ENCODE peak calls at places on chromosomes 11 and 22, in ten cellular contexts. U is SJSA1; Q is hepatic stellate cell; X is GM23248; E is stimulated activated naive B cell treated with anti-CD40 and anti-IgM and Interleukin-4, amounts not matched to agents 10 μg/mL and 1 μg/mL and 100 μg/mL, for 72 hours; W is effector CD4-positive, alpha-beta T cell; N is NCI-H510A treated with DMSO at 0.1 percent for 48 hours; P is RWPE1; S is PC-3; D is OCI-LY7. F is an unnamed sample.

GRCh38 chr11:90884181-90884580 is 661.3 kb upstream of the CHORDC1 start:
- DNase-seq in U (no peak), Q (no peak), X (no peak), E (no peak), W (no peak), N (no peak), P (no peak), S (no peak), D (no peak), F (no peak)

GRCh38 chr22:42881982-42882656 is 25.0 kb upstream of the ARFGAP3 start:
- DNase-seq in U (no peak), Q (no peak), X (no peak), E (no peak), W (no peak), N (no peak), P (no peak), S (no peak), D (peak), F (peak)

GRCh38 chr22:30566125-30566524 is 8.3 kb downstream of the GAL3ST1 start:
- DNase-seq in U (no peak), Q (no peak), X (no peak), E (no peak), W (no peak), N (no peak), P (no peak), S (peak), D (no peak), F (no peak)

GRCh38 chr11:3228445-3228829 is 3.8 kb downstream of the MRGPRE start:
- DNase-seq in U (no peak), Q (no peak), X (no peak), E (no peak), W (no peak), N (no peak), P (no peak), S (no peak), D (no peak), F (no peak)

GRCh38 chr11:88208742-88209141 is 33.5 kb upstream of the RAB38 start:
- DNase-seq in U (no peak), Q (no peak), X (peak), E (no peak), W (no peak), N (no peak), P (no peak), S (no peak), D (no peak), F (no peak)

GRCh38 chr11:61532136-61533038 is 23.8 kb downstream of the LRRC10B start:
- DNase-seq in U (no peak), Q (peak), X (peak), E (no peak), W (peak), N (peak), P (peak), S (peak), D (peak), F (peak)

GRCh38 chr22:26748845-26749244 is 91.5 kb downstream of the MIAT start:
- DNase-seq in U (no peak), Q (no peak), X (peak), E (no peak), W (no peak), N (no peak), P (no peak), S (no peak), D (no peak), F (no peak)

GRCh38 chr11:111652184-111652583 is 49.9 kb downstream of the SIK2 start:
- DNase-seq in U (no peak), Q (peak), X (no peak), E (no peak), W (no peak), N (no peak), P (no peak), S (no peak), D (no peak), F (no peak)

GRCh38 chr11:107550304-107550703 is 15.2 kb downstream of the ALKBH8 start:
- DNase-seq in U (no peak), Q (no peak), X (no peak), E (no peak), W (no peak), N (no peak), P (no peak), S (no peak), D (no peak), F (no peak)

GRCh38 chr11:75667831-75668507 is 869 bp downstream of the MAP6 start:
- DNase-seq in U (no peak), Q (peak), X (peak), E (peak), W (no peak), N (peak), P (peak), S (peak), D (no peak), F (peak)

GRCh38 chr11:99920956-99921355 is 766.1 kb upstream of the ARHGAP42 start:
- DNase-seq in U (no peak), Q (no peak), X (no peak), E (no peak), W (no peak), N (no peak), P (no peak), S (no peak), D (no peak), F (no peak)

GRCh38 chr11:24239016-24239720 is 257.7 kb upstream of the LUZP2 start:
- DNase-seq in U (no peak), Q (no peak), X (peak), E (no peak), W (no peak), N (no peak), P (peak), S (peak), D (no peak), F (no peak)

GRCh38 chr11:119742263-119742861 is 13.4 kb upstream of the NECTIN1 start:
- DNase-seq in U (no peak), Q (no peak), X (peak), E (no peak), W (no peak), N (no peak), P (no peak), S (no peak), D (no peak), F (no peak)

GRCh38 chr22:17569971-17570511 is 6.7 kb downstream of the SLC25A18 start:
- DNase-seq in U (no peak), Q (no peak), X (peak), E (no peak), W (no peak), N (no peak), P (no peak), S (peak), D (no peak), F (no peak)

GRCh38 chr11:100875521-100875869 is 188.4 kb downstream of the ARHGAP42 start:
- DNase-seq in U (no peak), Q (no peak), X (no peak), E (no peak), W (no peak), N (no peak), P (no peak), S (no peak), D (no peak), F (no peak)

GRCh38 chr11:7577226-7577882 is 63.6 kb downstream of the PPFIBP2 start:
- DNase-seq in U (no peak), Q (no peak), X (peak), E (no peak), W (no peak), N (no peak), P (no peak), S (no peak), D (no peak), F (no peak)

GRCh38 chr11:64745523-64746328 is 1.8 kb upstream of the RASGRP2 start:
- DNase-seq in U (no peak), Q (peak), X (peak), E (peak), W (peak), N (no peak), P (no peak), S (no peak), D (peak), F (peak)

GRCh38 chr11:1574256-1575242 is 2.5 kb upstream of the DUSP8 start:
- DNase-seq in U (no peak), Q (peak), X (peak), E (peak), W (peak), N (peak), P (peak), S (peak), D (peak), F (peak)

GRCh38 chr11:96827164-96827563 is 437.4 kb downstream of the JRKL start:
- DNase-seq in U (no peak), Q (no peak), X (peak), E (no peak), W (no peak), N (no peak), P (no peak), S (peak), D (no peak), F (no peak)

GRCh38 chr11:87870081-87870480 is 305.2 kb downstream of the RAB38 start:
- DNase-seq in U (no peak), Q (no peak), X (peak), E (no peak), W (no peak), N (no peak), P (no peak), S (peak), D (no peak), F (no peak)

GRCh38 chr11:76228122-76229000 is 22.1 kb upstream of the WNT11 start:
- DNase-seq in U (no peak), Q (no peak), X (no peak), E (no peak), W (no peak), N (no peak), P (no peak), S (no peak), D (no peak), F (no peak)

GRCh38 chr11:130531061-130531460 is 82.6 kb downstream of the ADAMTS15 start:
- DNase-seq in U (no peak), Q (no peak), X (no peak), E (no peak), W (no peak), N (no peak), P (no peak), S (no peak), D (no peak), F (no peak)

GRCh38 chr11:12771875-12772274 is 97.7 kb downstream of the TEAD1 start:
- DNase-seq in U (no peak), Q (peak), X (peak), E (no peak), W (no peak), N (no peak), P (no peak), S (no peak), D (no peak), F (no peak)

GRCh38 chr11:68840661-68841653 is 759 bp downstream of the CPT1A start:
- DNase-seq in U (no peak), Q (peak), X (peak), E (peak), W (no peak), N (peak), P (peak), S (peak), D (peak), F (peak)

GRCh38 chr22:38067028-38067415 is 9.8 kb downstream of the PICK1 start:
- DNase-seq in U (no peak), Q (no peak), X (no peak), E (no peak), W (no peak), N (no peak), P (no peak), S (no peak), D (no peak), F (peak)

GRCh38 chr11:107898270-107898669 is 30.0 kb upstream of the RAB39A start:
- DNase-seq in U (no peak), Q (peak), X (peak), E (no peak), W (no peak), N (no peak), P (peak), S (peak), D (peak), F (no peak)

GRCh38 chr22:28544431-28544868 is 135.2 kb downstream of the TTC28 start:
- DNase-seq in U (no peak), Q (no peak), X (no peak), E (no peak), W (no peak), N (no peak), P (no peak), S (peak), D (no peak), F (no peak)

GRCh38 chr11:2672553-2673249 is 27.1 kb downstream of the KCNQ1OT1 start:
- DNase-seq in U (peak), Q (no peak), X (no peak), E (no peak), W (no peak), N (no peak), P (no peak), S (no peak), D (no peak), F (no peak)

GRCh38 chr11:115226556-115226955 is 277.7 kb downstream of the CADM1 start:
- DNase-seq in U (peak), Q (no peak), X (peak), E (no peak), W (no peak), N (no peak), P (no peak), S (no peak), D (no peak), F (no peak)

GRCh38 chr11:106456651-106457050 is 379.2 kb downstream of the AASDHPPT start:
- DNase-seq in U (no peak), Q (no peak), X (peak), E (no peak), W (no peak), N (no peak), P (peak), S (peak), D (no peak), F (no peak)

GRCh38 chr11:69126286-69126685 is 29.4 kb upstream of the SMIM38 start:
- DNase-seq in U (no peak), Q (no peak), X (no peak), E (no peak), W (no peak), N (no peak), P (no peak), S (no peak), D (no peak), F (peak)

GRCh38 chr11:12164061-12165014 is 53.9 kb downstream of the MICAL2 start:
- DNase-seq in U (peak), Q (no peak), X (peak), E (no peak), W (no peak), N (no peak), P (no peak), S (peak), D (no peak), F (no peak)

GRCh38 chr22:41919357-41920224 is 4.7 kb upstream of the SHISA8 start:
- DNase-seq in U (peak), Q (peak), X (peak), E (peak), W (no peak), N (no peak), P (no peak), S (no peak), D (peak), F (peak)

GRCh38 chr11:67315325-67315909 is 12.1 kb downstream of the SSH3 start:
- DNase-seq in U (no peak), Q (no peak), X (no peak), E (no peak), W (no peak), N (peak), P (no peak), S (no peak), D (no peak), F (no peak)

GRCh38 chr11:43549624-43550023 is 130.9 kb upstream of the HSD17B12 start:
- DNase-seq in U (no peak), Q (no peak), X (no peak), E (no peak), W (no peak), N (no peak), P (no peak), S (no peak), D (no peak), F (no peak)

GRCh38 chr11:61004841-61005240 is 33.4 kb downstream of the CD6 start:
- DNase-seq in U (peak), Q (no peak), X (no peak), E (no peak), W (no peak), N (no peak), P (no peak), S (no peak), D (no peak), F (no peak)